ENCODE peak calls at places on chromosomes 3 and 15, in five cellular contexts. H is HCT116, B is iPS DF 6.9, K is testis, P is fibroblast of lung. I is an unnamed sample.

GRCh38 chr3:129831503-129831902 is 62.0 kb downstream of the TMCC1 start:
- DNase-seq in H (no peak), K (no peak), P (no peak), B (no peak), I (no peak)

GRCh38 chr3:168989396-168989795 is 674.1 kb downstream of the MECOM start:
- DNase-seq in B (no peak), P (peak; percentile 40), H (no peak), K (no peak), I (no peak)

GRCh38 chr3:168080499-168081170 is 15.1 kb downstream of the GOLIM4 start:
- DNase-seq in H (no peak), P (no peak), K (no peak), B (no peak), I (no peak)

GRCh38 chr3:39907981-39908380 is 98.6 kb downstream of the MYRIP start:
- DNase-seq in K (no peak), B (no peak), P (peak; percentile 5), H (no peak), I (no peak)

GRCh38 chr15:93358171-93359036 is 269.4 kb upstream of the RGMA start:
- DNase-seq in P (peak; percentile 19), H (no peak), B (no peak), K (no peak), I (no peak)

GRCh38 chr3:44047796-44048195 is 193.9 kb upstream of the TOPAZ1 start:
- DNase-seq in K (no peak), P (no peak), H (no peak), B (no peak), I (peak; percentile 54)

GRCh38 chr15:100060276-100060926 is 281.4 kb downstream of the ADAMTS17 start:
- DNase-seq in P (peak; percentile 97), H (no peak), K (no peak), B (no peak), I (no peak)

GRCh38 chr3:100106094-100106493 is 8.2 kb downstream of the FILIP1L start:
- DNase-seq in B (no peak), P (no peak), K (no peak), H (no peak), I (no peak)

GRCh38 chr3:113847664-113848461 is 9.3 kb downstream of the GRAMD1C start:
- DNase-seq in K (no peak), B (no peak), H (no peak), P (no peak), I (peak; percentile 7)

GRCh38 chr15:32677238-32677750 is 35.8 kb downstream of the SCG5 start:
- DNase-seq in P (peak; percentile 46), K (no peak), H (no peak), B (no peak), I (no peak)

GRCh38 chr3:150931710-150932109 is 26.5 kb upstream of the MINDY4B start:
- DNase-seq in K (no peak), H (no peak), P (no peak), B (no peak), I (no peak)

GRCh38 chr15:63086271-63086670 is 35.4 kb upstream of the LACTB start:
- DNase-seq in K (no peak), H (no peak), B (no peak), P (peak; percentile 56), I (no peak)

GRCh38 chr3:186663351-186664118 is 2.3 kb upstream of the HRG start:
- DNase-seq in H (no peak), B (no peak), K (no peak), P (no peak), I (no peak)

GRCh38 chr3:132174500-132174899 is 139.7 kb upstream of the CPNE4 start:
- DNase-seq in B (no peak), K (no peak), P (no peak), H (no peak), I (no peak)

GRCh38 chr3:32500880-32501784 is 1.5 kb downstream of the CMTM6 start:
- DNase-seq in H (no peak), B (no peak), K (no peak), P (no peak), I (peak; percentile 6)

GRCh38 chr3:66302288-66302687 is 81.5 kb downstream of the SLC25A26 start:
- DNase-seq in P (no peak), H (no peak), B (no peak), K (no peak), I (no peak)

GRCh38 chr15:96064351-96064756 is 266.1 kb upstream of the NR2F2 start:
- DNase-seq in K (peak; percentile 27), B (no peak), H (no peak), P (no peak), I (no peak)

GRCh38 chr3:100329800-100330489 is 4.6 kb upstream of the NIT2 start:
- DNase-seq in P (no peak), B (no peak), K (no peak), H (no peak), I (no peak)

GRCh38 chr3:6526861-6527260 is 334.1 kb upstream of the GRM7 start:
- DNase-seq in K (no peak), H (no peak), B (no peak), P (no peak), I (no peak)

GRCh38 chr15:68644088-68644904 is 65.5 kb downstream of the CORO2B start:
- DNase-seq in K (no peak), P (peak; percentile 83), B (no peak), H (peak; percentile 22), I (no peak)

GRCh38 chr15:70025413-70026296 is 72.1 kb downstream of the TLE3 start:
- DNase-seq in P (no peak), K (peak; percentile 28), B (no peak), H (no peak), I (no peak)

GRCh38 chr3:55245391-55245790 is 241.7 kb downstream of the WNT5A start:
- DNase-seq in P (no peak), B (no peak), K (no peak), H (no peak), I (no peak)

GRCh38 chr15:57259511-57260143 is 116.7 kb upstream of the CGNL1 start:
- DNase-seq in H (no peak), K (no peak), P (peak; percentile 17), B (peak; percentile 43), I (no peak)

GRCh38 chr3:30761374-30761773 is 133.1 kb downstream of the GADL1 start:
- DNase-seq in B (no peak), H (no peak), P (no peak), K (no peak), I (no peak)

GRCh38 chr3:30760737-30761136 is 133.7 kb downstream of the GADL1 start:
- DNase-seq in K (no peak), P (no peak), B (no peak), H (no peak), I (no peak)

GRCh38 chr3:30756218-30756617 is 138.2 kb downstream of the GADL1 start:
- DNase-seq in B (no peak), P (no peak), K (no peak), H (no peak), I (no peak)

GRCh38 chr3:30760040-30760439 is 134.4 kb downstream of the GADL1 start:
- DNase-seq in B (no peak), K (no peak), H (no peak), P (no peak), I (no peak)
- H3K4me1 ChIP-seq in B (no peaks in the 10 kb centered on the region), K (no peaks in the 10 kb centered on the region), H (no peaks in the 10 kb centered on the region), P (no peaks in the 10 kb centered on the region), I (no peaks in the 10 kb centered on the region)

GRCh38 chr15:81294501-81294850 is 29.5 kb downstream of the STARD5 start:
- DNase-seq in K (no peak), B (no peak), H (no peak), P (no peak), I (no peak)

GRCh38 chr15:81292516-81293001 is 31.4 kb downstream of the STARD5 start:
- DNase-seq in K (no peak), H (no peak), P (no peak), B (no peak), I (no peak)

GRCh38 chr15:81289910-81290309 is 34.0 kb downstream of the STARD5 start:
- DNase-seq in H (no peak), P (no peak), B (no peak), K (no peak), I (no peak)

GRCh38 chr15:81293728-81294500 is 30.0 kb downstream of the STARD5 start:
- DNase-seq in H (no peak), K (no peak), B (no peak), P (no peak), I (no peak)

DNA sequence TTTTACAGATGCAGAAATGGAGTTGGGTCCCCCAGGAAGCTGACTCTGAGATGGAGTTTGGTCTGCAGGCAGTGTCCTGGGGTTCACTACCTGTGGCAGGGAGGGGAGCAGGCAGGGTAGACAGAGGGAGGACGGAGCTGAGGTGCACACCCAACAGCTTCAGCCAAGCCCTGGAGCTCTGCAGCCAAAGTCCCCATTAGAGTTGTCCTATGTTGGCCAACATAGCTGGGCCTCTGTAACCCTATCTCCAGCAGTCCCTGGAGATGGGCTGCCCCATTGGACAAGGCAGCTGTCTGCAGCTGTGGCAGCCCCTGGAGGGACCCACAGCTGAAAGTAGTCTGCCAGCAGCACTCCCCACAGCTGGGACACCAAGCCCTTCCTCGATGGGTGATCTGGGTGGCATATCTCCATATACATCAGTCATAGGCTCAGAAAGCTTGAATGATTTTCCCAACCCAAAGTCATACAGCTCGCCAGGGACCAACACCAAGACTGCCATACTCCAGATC is 32.0 kb downstream of the STARD5 start:
- DNase-seq in K (no peak), P (no peak), B (no peak), H (no peak), I (no peak)
- H3K4me1 ChIP-seq in K (no peaks in the 10 kb centered on the region), P (no peaks in the 10 kb centered on the region), B (no peaks in the 10 kb centered on the region), H (peaks cover 2% of the 10 kb centered on the region), I (no peaks in the 10 kb centered on the region)

GRCh38 chr3:46096781-46097180 is 69.5 kb upstream of the XCR1 start:
- DNase-seq in P (no peak), B (no peak), H (no peak), K (no peak), I (no peak)
- H3K4me1 ChIP-seq in P (peaks cover 19% of the 10 kb centered on the region), B (no peaks in the 10 kb centered on the region), H (no peaks in the 10 kb centered on the region), K (no peaks in the 10 kb centered on the region), I (peaks cover 48% of the 10 kb centered on the region)

GRCh38 chr3:14412831-14413380 is 10.5 kb downstream of the SLC6A6 start:
- DNase-seq in H (no peak), K (peak; percentile 43), P (no peak), B (no peak), I (no peak)
- H3K4me1 ChIP-seq in H (peaks cover 3% of the 10 kb centered on the region), K (peaks cover 14% of the 10 kb centered on the region), P (peaks cover 17% of the 10 kb centered on the region), B (peaks cover 17% of the 10 kb centered on the region), I (peaks cover 91% of the 10 kb centered on the region)

GRCh38 chr3:30145281-30145680 is 461.1 kb upstream of the TGFBR2 start:
- DNase-seq in P (peak; percentile 15), H (no peak), B (no peak), K (no peak), I (no peak)
- H3K4me1 ChIP-seq in P (no peaks in the 10 kb centered on the region), H (no peaks in the 10 kb centered on the region), B (no peaks in the 10 kb centered on the region), K (no peaks in the 10 kb centered on the region), I (no peaks in the 10 kb centered on the region)

DNA sequence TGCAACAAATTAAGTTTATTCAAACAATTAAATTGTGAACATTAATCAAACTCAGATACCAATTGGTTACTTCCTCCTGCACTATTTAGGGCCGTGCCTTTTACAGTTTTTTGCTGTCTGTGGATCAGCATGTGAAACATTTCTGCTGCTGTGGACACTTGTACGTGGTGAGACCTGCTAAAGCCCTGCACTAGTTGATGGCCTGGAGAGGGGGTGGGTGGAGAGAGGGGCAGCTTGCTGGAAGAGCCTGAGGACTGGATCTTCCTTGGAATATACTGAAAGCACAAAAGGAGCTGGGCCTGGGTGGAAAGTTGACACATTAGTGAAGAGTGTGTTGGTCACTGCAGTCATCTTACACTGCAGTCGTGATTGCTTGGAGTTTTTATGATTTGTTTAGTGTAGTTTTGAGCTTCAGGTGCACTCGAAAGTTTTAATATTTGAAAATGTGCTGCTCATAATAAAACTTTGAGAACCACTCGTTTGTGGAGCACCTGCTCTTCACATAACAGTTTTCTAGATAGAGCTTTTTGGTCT is 11.4 kb downstream of the PLCL2 start:
- DNase-seq in P (no peak), B (no peak), K (no peak), H (no peak), I (no peak)
- H3K4me1 ChIP-seq in P (no peaks in the 10 kb centered on the region), B (no peaks in the 10 kb centered on the region), K (peaks cover 7% of the 10 kb centered on the region), H (no peaks in the 10 kb centered on the region), I (no peaks in the 10 kb centered on the region)

I was measured in PC-9.